ENCODE peak calls at places on chromosomes 7 and 10, in ten cellular contexts. U, M, I, O, A, G, X, H, Z and R are unnamed samples.

GRCh38 chr7:140542226-140542625 is 62.9 kb upstream of the MKRN1 start:
- DNase-seq in U (no peak), M (no peak), I (no peak), O (peak), A (no peak), G (no peak), X (peak), H (peak), Z (peak), R (no peak)

GRCh38 chr10:90592903-90593302 is 264.9 kb downstream of the HTR7 start:
- DNase-seq in U (peak), M (peak), I (peak), O (peak), A (no peak), G (peak), X (peak), H (peak), Z (peak), R (peak)

GRCh38 chr7:127885843-127886242 is 145.4 kb downstream of the LRRC4 start:
- DNase-seq in U (no peak), M (peak), I (peak), O (peak), A (no peak), G (no peak), X (no peak), H (peak), Z (no peak), R (peak)

GRCh38 chr10:60413306-60414012 is 23.8 kb upstream of the ANK3 start:
- DNase-seq in U (no peak), M (no peak), I (peak), O (no peak), A (no peak), G (no peak), X (no peak), H (no peak), Z (peak), R (no peak)

GRCh38 chr7:152140067-152140466 is 114.6 kb downstream of the GALNT11 start:
- DNase-seq in U (no peak), M (no peak), I (no peak), O (no peak), A (no peak), G (no peak), X (no peak), H (no peak), Z (no peak), R (no peak)

GRCh38 chr10:20287951-20288350 is 471.7 kb downstream of the PLXDC2 start:
- DNase-seq in U (no peak), M (no peak), I (no peak), O (no peak), A (no peak), G (no peak), X (no peak), H (no peak), Z (no peak), R (no peak)

GRCh38 chr7:116271980-116272886 is 61.9 kb downstream of the TES start:
- DNase-seq in U (no peak), M (peak), I (peak), O (peak), A (no peak), G (no peak), X (no peak), H (peak), Z (peak), R (peak)

GRCh38 chr7:129295015-129295423 is 70.2 kb downstream of the AHCYL2 start:
- DNase-seq in U (no peak), M (no peak), I (peak), O (peak), A (no peak), G (no peak), X (no peak), H (peak), Z (peak), R (no peak)

GRCh38 chr7:27180431-27181175 is 4.4 kb downstream of the HOXA11 start:
- DNase-seq in U (no peak), M (no peak), I (no peak), O (no peak), A (peak), G (no peak), X (no peak), H (no peak), Z (no peak), R (no peak)

GRCh38 chr7:40796723-40797122 is 661.9 kb downstream of the SUGCT start:
- DNase-seq in U (no peak), M (no peak), I (no peak), O (no peak), A (no peak), G (no peak), X (no peak), H (no peak), Z (no peak), R (no peak)

GRCh38 chr10:68871105-68871711 is 29.9 kb upstream of the DDX50 start:
- DNase-seq in U (no peak), M (no peak), I (peak), O (peak), A (no peak), G (no peak), X (peak), H (peak), Z (no peak), R (peak)
- H3K4me3 ChIP-seq in U (no peak), M (no peak), I (no peak), O (no peak), A (no peak), G (no peak), X (no peak), H (no peak), Z (no peak), R (no peak)

GRCh38 chr7:148466120-148466519 is 124.4 kb upstream of the C7orf33 start:
- DNase-seq in U (no peak), M (no peak), I (no peak), O (no peak), A (no peak), G (no peak), X (no peak), H (no peak), Z (no peak), R (no peak)

GRCh38 chr7:148463210-148463609 is 127.4 kb upstream of the C7orf33 start:
- DNase-seq in U (no peak), M (no peak), I (no peak), O (no peak), A (no peak), G (no peak), X (no peak), H (no peak), Z (no peak), R (no peak)

GRCh38 chr7:148464932-148465331 is 125.6 kb upstream of the C7orf33 start:
- DNase-seq in U (no peak), M (no peak), I (no peak), O (no peak), A (no peak), G (no peak), X (no peak), H (no peak), Z (no peak), R (no peak)

GRCh38 chr7:148458263-148458662 is 132.3 kb upstream of the C7orf33 start:
- DNase-seq in U (no peak), M (no peak), I (no peak), O (no peak), A (no peak), G (no peak), X (no peak), H (no peak), Z (no peak), R (no peak)

GRCh38 chr7:148461780-148462179 is 128.8 kb upstream of the C7orf33 start:
- DNase-seq in U (no peak), M (no peak), I (no peak), O (no peak), A (no peak), G (no peak), X (no peak), H (no peak), Z (no peak), R (no peak)
- H3K4me3 ChIP-seq in U (no peak), M (no peak), I (no peak), O (no peak), A (no peak), G (no peak), X (no peak), H (no peak), Z (no peak), R (no peak)

GRCh38 chr10:100570518-100570865 is 34.7 kb downstream of the HIF1AN start:
- DNase-seq in U (no peak), M (no peak), I (no peak), O (no peak), A (no peak), G (no peak), X (no peak), H (no peak), Z (no peak), R (no peak)
- H3K4me3 ChIP-seq in U (no peak), M (no peak), I (no peak), O (no peak), A (no peak), G (no peak), X (no peak), H (no peak), Z (no peak), R (no peak)

DNA sequence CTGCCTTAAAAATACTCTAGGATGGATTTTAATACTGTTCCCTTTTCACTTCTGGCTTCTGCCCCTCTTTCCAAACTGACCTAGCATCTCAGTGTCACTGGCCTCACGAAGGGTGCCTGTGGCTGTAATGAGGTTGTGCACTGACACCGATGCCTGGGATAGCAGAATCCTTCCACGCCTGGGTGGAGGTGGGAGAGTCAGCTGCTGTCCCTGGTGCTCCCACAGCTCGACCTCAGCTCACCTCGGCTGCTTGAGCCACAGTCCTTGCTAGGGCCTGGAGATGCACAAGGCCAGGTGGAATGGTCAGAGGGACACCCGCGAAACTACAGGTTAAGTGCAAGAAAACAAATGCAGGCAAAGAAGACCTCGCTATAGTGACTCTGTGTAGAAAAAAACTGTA is 123.4 kb upstream of the ACBD5 start:
- DNase-seq in U (no peak), M (no peak), I (no peak), O (no peak), A (no peak), G (no peak), X (no peak), H (no peak), Z (no peak), R (no peak)
- H3K4me3 ChIP-seq in U (no peak), M (no peak), I (no peak), O (no peak), A (no peak), G (no peak), X (no peak), H (no peak), Z (no peak), R (no peak)

GRCh38 chr10:71605263-71605962 is 114.2 kb downstream of the C10orf105 start:
- DNase-seq in U (no peak), M (no peak), I (no peak), O (peak), A (no peak), G (peak), X (no peak), H (peak), Z (no peak), R (no peak)

GRCh38 chr10:71603754-71604153 is 115.8 kb downstream of the C10orf105 start:
- DNase-seq in U (no peak), M (no peak), I (no peak), O (no peak), A (no peak), G (no peak), X (no peak), H (no peak), Z (no peak), R (no peak)

GRCh38 chr10:71604324-71605018 is 115.1 kb downstream of the C10orf105 start:
- DNase-seq in U (no peak), M (no peak), I (peak), O (no peak), A (no peak), G (no peak), X (no peak), H (peak), Z (peak), R (no peak)

GRCh38 chr10:71601273-71601672 is 118.3 kb downstream of the C10orf105 start:
- DNase-seq in U (no peak), M (no peak), I (no peak), O (no peak), A (no peak), G (no peak), X (no peak), H (no peak), Z (no peak), R (no peak)

GRCh38 chr10:71603190-71603589 is 116.4 kb downstream of the C10orf105 start:
- DNase-seq in U (no peak), M (no peak), I (no peak), O (no peak), A (no peak), G (no peak), X (no peak), H (no peak), Z (peak), R (no peak)
- H3K4me3 ChIP-seq in U (no peak), M (no peak), I (no peak), O (no peak), A (no peak), G (no peak), X (no peak), H (no peak), Z (no peak), R (no peak)

GRCh38 chr10:76036410-76036940 is 605.1 kb downstream of the LRMDA start:
- DNase-seq in U (peak), M (peak), I (peak), O (peak), A (peak), G (peak), X (peak), H (peak), Z (peak), R (peak)

GRCh38 chr10:76035010-76035727 is 603.7 kb downstream of the LRMDA start:
- DNase-seq in U (no peak), M (no peak), I (no peak), O (no peak), A (no peak), G (no peak), X (no peak), H (peak), Z (no peak), R (no peak)

GRCh38 chr10:76034236-76035009 is 603.0 kb downstream of the LRMDA start:
- DNase-seq in U (no peak), M (no peak), I (no peak), O (no peak), A (no peak), G (no peak), X (no peak), H (no peak), Z (no peak), R (no peak)

GRCh38 chr10:76036962-76037361 is 605.5 kb downstream of the LRMDA start:
- DNase-seq in U (no peak), M (no peak), I (peak), O (no peak), A (no peak), G (no peak), X (no peak), H (no peak), Z (no peak), R (no peak)

DNA sequence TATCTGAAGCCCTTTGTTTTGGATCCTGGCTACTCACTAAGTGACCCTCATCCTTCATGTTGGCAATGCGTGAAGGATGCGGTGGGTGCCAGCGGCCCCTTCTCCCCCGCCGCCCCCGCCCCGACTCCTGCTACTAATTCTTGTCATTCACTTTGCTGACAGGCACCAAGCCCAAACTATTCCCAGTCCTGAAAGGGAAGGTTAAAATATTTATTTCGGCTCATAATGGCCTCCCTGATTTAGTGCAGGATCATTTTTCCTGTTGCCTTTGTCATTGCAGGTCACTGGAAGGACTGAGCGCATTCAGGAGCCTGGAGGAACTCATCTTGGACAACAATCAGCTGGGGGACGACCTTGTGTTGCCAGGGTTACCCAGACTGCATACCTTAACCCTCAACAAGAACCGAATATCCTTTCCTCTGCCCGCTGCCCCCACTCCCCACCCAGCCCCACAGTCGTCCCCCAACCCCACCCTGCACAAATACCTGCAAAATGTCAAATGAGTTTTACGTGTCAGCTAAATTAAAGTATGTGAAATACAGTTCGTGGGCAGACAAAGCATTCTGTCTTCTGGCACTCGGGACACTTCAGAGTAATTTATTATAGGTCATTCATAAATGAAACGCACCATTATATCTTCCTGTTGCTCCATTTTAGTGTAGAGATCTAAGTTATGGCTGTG is 604.4 kb downstream of the LRMDA start:
- DNase-seq in U (no peak), M (no peak), I (no peak), O (no peak), A (no peak), G (no peak), X (no peak), H (no peak), Z (no peak), R (no peak)
- H3K4me3 ChIP-seq in U (no peak), M (no peak), I (no peak), O (no peak), A (peak), G (no peak), X (no peak), H (no peak), Z (no peak), R (no peak)

GRCh38 chr7:54541941-54542618 is at the start of gene VSTM2A:
- DNase-seq in U (no peak), M (no peak), I (no peak), O (no peak), A (no peak), G (no peak), X (peak), H (peak), Z (no peak), R (no peak)
- H3K4me3 ChIP-seq in U (no peak), M (no peak), I (no peak), O (no peak), A (peak), G (no peak), X (peak), H (no peak), Z (no peak), R (peak)